ENCODE peak calls at places on chromosomes 5 and 9, in six cellular contexts. B, S, Y, N, F and X are unnamed samples.

GRCh38 chr5:53302524-53302923 is 177.9 kb upstream of the FST start:
- DNase-seq in N (no peak), S (no peak), Y (no peak), B (no peak), F (no peak), X (no peak)

GRCh38 chr5:176597417-176598389 is 12.3 kb downstream of the GPRIN1 start:
- DNase-seq in B (no peak), Y (no peak), S (no peak), F (no peak), N (no peak), X (no peak)

GRCh38 chr5:96668725-96669124 is 6.5 kb downstream of the CAST start:
- DNase-seq in F (no peak), N (no peak), S (no peak), Y (no peak), B (no peak), X (no peak)

GRCh38 chr5:126544087-126544740 is 50.8 kb downstream of the ALDH7A1 start:
- DNase-seq in F (no peak), Y (peak; percentile 30), N (no peak), S (no peak), B (no peak), X (no peak)

GRCh38 chr5:55427157-55427556 is 107.6 kb downstream of the PLPP1 start:
- DNase-seq in N (peak; percentile 15), S (peak; percentile 75), Y (peak; percentile 38), B (peak; percentile 45), F (no peak), X (peak; percentile 57)

GRCh38 chr9:135192686-135193085 is 105.2 kb downstream of the OLFM1 start:
- DNase-seq in S (no peak), N (no peak), F (no peak), B (no peak), Y (no peak), X (no peak)

GRCh38 chr5:55933377-55934116 is 61.2 kb downstream of the IL6ST start:
- DNase-seq in Y (no peak), F (no peak), B (no peak), S (no peak), N (no peak), X (no peak)

GRCh38 chr5:96509721-96510383 is 76.8 kb upstream of the PCSK1 start:
- DNase-seq in Y (peak; percentile 46), S (no peak), N (no peak), B (no peak), F (no peak), X (no peak)

GRCh38 chr5:57671371-57671770 is 188.8 kb upstream of the ACTBL2 start:
- DNase-seq in F (no peak), Y (no peak), B (no peak), N (no peak), S (no peak), X (no peak)

GRCh38 chr9:36597412-36598178 is 24.9 kb downstream of the MELK start:
- DNase-seq in F (no peak), B (no peak), S (no peak), Y (peak; percentile 63), N (no peak), X (no peak)

GRCh38 chr9:36163049-36163839 is 5.9 kb upstream of the CCIN start:
- DNase-seq in B (peak; percentile 67), F (no peak), Y (peak; percentile 25), S (peak; percentile 86), N (peak; percentile 77), X (peak; percentile 79)

GRCh38 chr9:136324501-136325300 is 2.6 kb upstream of the GPSM1 start:
- DNase-seq in F (no peak), B (peak; percentile 76), S (no peak), N (no peak), Y (no peak), X (peak; percentile 89)

GRCh38 chr9:93183663-93184438 is at the start of gene WNK2:
- DNase-seq in S (no peak), N (no peak), F (no peak), Y (peak; percentile 64), B (no peak), X (peak; percentile 56)

GRCh38 chr5:153719324-153719723 is 228.9 kb downstream of the GRIA1 start:
- DNase-seq in Y (no peak), S (no peak), N (no peak), F (no peak), B (peak; percentile 21), X (no peak)